ENCODE peak calls at places on chromosomes 3 and 15, in eight cellular contexts. L is H1, E is upper lobe of left lung, M is endothelial cell of umbilical vein, A is Panc1, T is GM23338, B is sigmoid colon, R is suprapubic skin. W is an unnamed sample.

GRCh38 chr3:115922681-115923347 is 299.5 kb downstream of the GAP43 start:
- DNase-seq in L (peak; percentile 17), E (no peak), M (no peak), A (no peak), T (peak; percentile 81), B (no peak), R (no peak), W (no peak)

GRCh38 chr15:98889930-98890695 is 117.5 kb downstream of the PGPEP1L start:
- DNase-seq in L (no peak), E (no peak), M (peak; percentile 60), A (no peak), T (no peak), B (no peak), R (no peak), W (no peak)

GRCh38 chr3:14520149-14520548 is 20.0 kb downstream of the GRIP2 start:
- DNase-seq in L (no peak), E (no peak), M (no peak), A (no peak), T (no peak), B (peak; percentile 55), R (peak; percentile 57), W (no peak)

GRCh38 chr3:30098656-30099454 is 507.5 kb upstream of the TGFBR2 start:
- DNase-seq in L (no peak), E (no peak), M (peak; percentile 14), A (no peak), T (no peak), B (no peak), R (no peak), W (no peak)

GRCh38 chr15:89809093-89809786 is 5.4 kb downstream of the ANPEP start:
- DNase-seq in L (no peak), E (no peak), M (peak; percentile 72), A (no peak), T (no peak), B (no peak), R (no peak), W (no peak)

GRCh38 chr3:153768559-153769469 is 352.4 kb upstream of the ARHGEF26 start:
- DNase-seq in L (peak; percentile 17), E (peak; percentile 36), M (peak; percentile 57), A (peak; percentile 39), T (peak; percentile 81), B (peak; percentile 60), R (no peak), W (no peak)

GRCh38 chr3:30557904-30558303 is 48.5 kb upstream of the TGFBR2 start:
- DNase-seq in L (no peak), E (no peak), M (no peak), A (no peak), T (no peak), B (no peak), R (no peak), W (no peak)

GRCh38 chr15:24945711-24946110 is 9.1 kb upstream of the SNRPN start:
- DNase-seq in L (no peak), E (no peak), M (no peak), A (no peak), T (no peak), B (no peak), R (no peak), W (no peak)

GRCh38 chr3:23751485-23751811 is 54.3 kb upstream of the UBE2E1 start:
- DNase-seq in L (peak; percentile 34), E (no peak), M (peak; percentile 46), A (no peak), T (peak; percentile 94), B (no peak), R (no peak), W (no peak)

GRCh38 chr3:102299125-102299877 is 135.5 kb upstream of the ZPLD1 start:
- DNase-seq in L (no peak), E (no peak), M (no peak), A (no peak), T (no peak), B (no peak), R (no peak), W (no peak)

GRCh38 chr3:67000006-67000405 is 1.9 kb downstream of the KBTBD8 start:
- DNase-seq in L (no peak), E (no peak), M (no peak), A (no peak), T (no peak), B (no peak), R (no peak), W (no peak)
- TF ChIP-seq POLR2AphosphoS5 in L (no peak), E (no peak), M (no peak), A (no peak), T (no peak), B (no peak), R (no peak), W (no peak)

GRCh38 chr3:61646851-61647525 is 85.6 kb downstream of the PTPRG start:
- DNase-seq in L (no peak), E (no peak), M (peak; percentile 85), A (no peak), T (no peak), B (no peak), R (no peak), W (no peak)
- H3K36me3 ChIP-seq in L (peaks cover 5% of the 10 kb centered on the region), E (no peaks in the 10 kb centered on the region), M (no peaks in the 10 kb centered on the region), A (no peaks in the 10 kb centered on the region), T (no peaks in the 10 kb centered on the region), B (no peaks in the 10 kb centered on the region), R (no peaks in the 10 kb centered on the region), W (no peaks in the 10 kb centered on the region)

GRCh38 chr15:77821188-77821958 is 188.7 kb upstream of the LINGO1 start:
- DNase-seq in L (peak; percentile 41), E (peak; percentile 33), M (peak; percentile 55), A (peak; percentile 43), T (peak; percentile 84), B (no peak), R (no peak), W (no peak)

GRCh38 chr15:77819271-77819806 is 186.6 kb upstream of the LINGO1 start:
- DNase-seq in L (no peak), E (no peak), M (no peak), A (no peak), T (peak; percentile 51), B (no peak), R (no peak), W (no peak)

GRCh38 chr15:77818484-77819270 is 186.0 kb upstream of the LINGO1 start:
- DNase-seq in L (no peak), E (no peak), M (no peak), A (no peak), T (peak; percentile 44), B (no peak), R (no peak), W (no peak)

GRCh38 chr15:77821959-77822256 is 189.2 kb upstream of the LINGO1 start:
- DNase-seq in L (no peak), E (no peak), M (no peak), A (no peak), T (no peak), B (no peak), R (no peak), W (no peak)

DNA sequence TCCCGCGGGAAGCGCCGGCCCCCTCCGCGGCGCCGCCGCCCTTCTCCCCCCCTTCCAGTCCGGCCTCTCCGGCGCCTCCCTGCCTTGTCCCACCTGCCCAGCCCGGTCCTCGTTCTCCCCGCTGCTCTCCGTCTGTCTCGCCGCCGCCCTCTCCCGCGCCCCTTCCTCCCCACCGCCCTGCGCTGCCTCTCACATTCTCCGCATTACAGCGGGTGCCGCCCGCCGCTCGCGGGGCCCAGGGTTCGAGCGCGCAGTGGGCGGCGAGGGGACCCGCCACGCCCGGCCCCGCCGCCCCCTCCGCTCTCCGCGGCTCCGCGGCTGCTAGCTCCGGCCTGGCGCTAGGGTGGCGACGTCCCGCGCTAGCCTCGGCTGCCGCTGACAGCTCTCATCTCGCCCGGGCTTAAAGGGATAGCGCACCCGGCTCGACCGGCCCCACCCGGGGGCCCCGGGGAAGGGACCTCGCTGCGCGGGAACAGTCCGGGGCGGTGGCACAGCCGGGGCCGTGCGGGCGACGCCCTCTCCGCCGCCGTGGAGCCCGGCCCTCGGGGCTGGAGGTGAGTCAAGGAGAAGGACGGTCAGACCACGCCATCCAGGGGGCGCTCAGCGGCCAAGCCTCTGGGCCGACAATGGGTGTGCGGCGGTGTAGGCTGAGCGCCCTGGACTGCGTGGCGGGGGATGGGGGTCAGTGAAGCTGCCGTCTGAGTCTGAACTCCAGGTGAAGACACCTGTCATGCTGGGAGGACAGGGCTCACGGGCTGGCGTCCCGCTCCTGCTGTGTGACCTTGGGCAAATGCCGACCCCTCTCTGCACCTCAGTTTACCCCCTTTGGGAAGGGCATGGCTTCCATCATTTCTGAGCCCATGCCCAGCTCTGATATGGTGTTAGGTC is 187.4 kb upstream of the LINGO1 start:
- DNase-seq in L (no peak), E (no peak), M (peak; percentile 5), A (no peak), T (peak; percentile 76), B (no peak), R (no peak), W (no peak)
- TF ChIP-seq CTCF in L (peak; percentile 49), E (no peak), M (peak; percentile 35), A (peak; percentile 79), T (peak; percentile 38), B (no peak), R (no peak), W (no peak)

DNA sequence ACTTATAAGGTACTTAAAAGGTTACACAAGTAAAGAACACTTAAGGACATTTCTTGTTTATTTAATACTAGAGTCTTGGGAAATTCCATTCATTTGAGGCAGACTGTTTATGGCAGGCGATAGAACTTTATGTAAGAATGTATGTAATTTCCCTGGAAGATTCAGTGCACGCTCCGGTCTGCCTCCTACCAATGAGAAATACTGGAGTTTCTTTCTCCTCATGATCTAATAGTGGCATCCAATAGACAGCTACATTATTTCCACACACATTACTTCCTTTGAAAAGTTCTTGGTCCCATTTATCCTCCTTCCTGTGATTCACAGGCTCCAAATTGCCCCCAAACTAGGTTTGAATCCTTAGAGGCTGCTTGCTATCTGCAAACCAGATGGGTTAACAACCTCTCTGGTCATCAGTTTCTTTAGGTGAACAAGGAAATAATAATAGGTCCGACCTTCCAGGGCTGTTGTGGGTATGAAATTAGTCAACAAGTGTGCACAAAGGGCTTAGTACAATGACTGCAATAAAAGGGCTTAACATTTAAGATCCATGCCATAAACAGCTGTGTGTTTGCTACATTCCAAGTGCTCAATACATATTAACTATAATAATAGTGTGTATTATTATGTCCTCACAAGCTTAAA is 30.7 kb downstream of the EIF4E3 start:
- DNase-seq in L (no peak), E (no peak), M (peak; percentile 66), A (no peak), T (no peak), B (no peak), R (no peak), W (no peak)
- TF ChIP-seq POLR2AphosphoS5 in L (no peak), E (no peak), M (no peak), A (no peak), T (no peak), B (no peak), R (no peak), W (no peak)

GRCh38 chr15:63261311-63261710 is 16.1 kb upstream of the APH1B start:
- DNase-seq in L (no peak), E (no peak), M (no peak), A (no peak), T (no peak), B (no peak), R (no peak), W (no peak)
- H3K36me3 ChIP-seq in L (peaks cover 14% of the 10 kb centered on the region), E (peaks cover 2% of the 10 kb centered on the region), M (peaks cover 18% of the 10 kb centered on the region), A (no peaks in the 10 kb centered on the region), T (peaks cover 4% of the 10 kb centered on the region), B (peaks cover 7% of the 10 kb centered on the region), R (peaks cover 41% of the 10 kb centered on the region), W (no peaks in the 10 kb centered on the region)

W was measured in vagina.